ENCODE peak calls at places on chromosomes 3 and 15, in five cellular contexts. One of them, this sample, is unnamed.

GRCh38 chr15:34318277-34319079 is 19.1 kb downstream of the SLC12A6 start:
- DNase-seq in H1: no peak
- DNase-seq in K562: peak; percentile 50
- DNase-seq in A549: peak; percentile 73
- DNase-seq in HepG2: peak; percentile 78
- DNase-seq in this sample: peak; percentile 78

GRCh38 chr15:96414875-96415274 is 84.4 kb downstream of the NR2F2 start:
- DNase-seq in HepG2: no peak
- DNase-seq in A549: no peak
- DNase-seq in K562: no peak
- DNase-seq in H1: no peak
- DNase-seq in this sample: no peak

GRCh38 chr15:90599639-90600038 is 69.9 kb downstream of the CRTC3 start:
- DNase-seq in HepG2: no peak
- DNase-seq in K562: no peak
- DNase-seq in H1: no peak
- DNase-seq in A549: no peak
- DNase-seq in this sample: no peak

GRCh38 chr15:57312323-57313133 is 63.8 kb upstream of the CGNL1 start:
- DNase-seq in H1: no peak
- DNase-seq in HepG2: peak; percentile 50
- DNase-seq in K562: peak; percentile 41
- DNase-seq in A549: no peak
- DNase-seq in this sample: no peak

GRCh38 chr3:63061449-63061848 is 186.2 kb upstream of the CADPS start:
- DNase-seq in H1: no peak
- DNase-seq in HepG2: no peak
- DNase-seq in K562: no peak
- DNase-seq in A549: no peak
- DNase-seq in this sample: no peak

GRCh38 chr3:70244422-70244821 is 68.0 kb downstream of the MDFIC2 start:
- DNase-seq in K562: no peak
- DNase-seq in A549: no peak
- DNase-seq in HepG2: no peak
- DNase-seq in H1: no peak
- DNase-seq in this sample: no peak

GRCh38 chr3:13872451-13872850 is 7.4 kb downstream of the WNT7A start:
- DNase-seq in H1: no peak
- DNase-seq in HepG2: no peak
- DNase-seq in A549: no peak
- DNase-seq in K562: no peak
- DNase-seq in this sample: no peak

GRCh38 chr3:52041118-52041847 is 15.1 kb downstream of the DUSP7 start:
- DNase-seq in HepG2: peak; percentile 38
- DNase-seq in H1: no peak
- DNase-seq in A549: no peak
- DNase-seq in K562: peak; percentile 17
- DNase-seq in this sample: no peak

GRCh38 chr3:169759256-169759655 is 5.6 kb downstream of the TERC start:
- DNase-seq in K562: no peak
- DNase-seq in A549: no peak
- DNase-seq in H1: no peak
- DNase-seq in HepG2: no peak
- DNase-seq in this sample: peak; percentile 57

GRCh38 chr15:39580630-39581500 is at the start of gene THBS1:
- DNase-seq in HepG2: peak; percentile 81
- DNase-seq in K562: peak; percentile 59
- DNase-seq in H1: peak; percentile 88
- DNase-seq in A549: peak; percentile 84
- DNase-seq in this sample: peak; percentile 98

GRCh38 chr15:60583946-60584345 is 105.0 kb upstream of the ICE2 start:
- DNase-seq in HepG2: peak; percentile 62
- DNase-seq in H1: no peak
- DNase-seq in A549: peak; percentile 13
- DNase-seq in K562: no peak
- DNase-seq in this sample: no peak
- H3K4me2 ChIP-seq in HepG2: peak overlapping the region; percentile 22
- H3K4me2 ChIP-seq in H1: no peak overlapping the region
- H3K4me2 ChIP-seq in A549: no peak overlapping the region
- H3K4me2 ChIP-seq in K562: no peak overlapping the region
- H3K4me2 ChIP-seq in this sample: no peak overlapping the region

GRCh38 chr3:172766718-172767405 is 16.3 kb downstream of the ECT2 start:
- DNase-seq in HepG2: no peak
- DNase-seq in A549: no peak
- DNase-seq in K562: no peak
- DNase-seq in H1: no peak
- DNase-seq in this sample: no peak

GRCh38 chr3:172771672-172772071 is 21.1 kb downstream of the ECT2 start:
- DNase-seq in A549: no peak
- DNase-seq in K562: no peak
- DNase-seq in H1: no peak
- DNase-seq in HepG2: no peak
- DNase-seq in this sample: no peak

GRCh38 chr3:172766241-172766640 is 15.7 kb downstream of the ECT2 start:
- DNase-seq in H1: no peak
- DNase-seq in K562: no peak
- DNase-seq in A549: no peak
- DNase-seq in HepG2: no peak
- DNase-seq in this sample: no peak

GRCh38 chr3:172776049-172776717 is 25.7 kb downstream of the ECT2 start:
- DNase-seq in H1: no peak
- DNase-seq in K562: no peak
- DNase-seq in A549: no peak
- DNase-seq in HepG2: no peak
- DNase-seq in this sample: no peak

DNA sequence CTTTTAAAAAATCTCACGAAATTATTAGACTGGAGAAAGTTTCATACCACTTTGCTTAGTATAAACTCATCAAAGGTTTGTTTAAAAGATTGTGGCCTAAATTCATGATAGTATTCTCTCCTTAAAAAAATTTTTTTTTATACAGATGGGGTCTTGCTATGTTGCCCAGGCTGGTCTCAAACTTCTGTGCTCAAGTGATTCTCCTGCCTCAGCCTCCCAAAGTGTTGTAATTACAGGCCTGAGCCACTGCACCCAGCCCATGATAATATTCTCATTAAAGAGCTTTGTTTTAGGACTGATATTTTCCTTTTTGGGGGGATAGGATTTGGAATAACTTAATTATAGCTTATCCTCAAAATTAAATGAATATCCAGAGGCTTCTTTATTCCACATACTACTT is 19.9 kb downstream of the ECT2 start:
- DNase-seq in A549: no peak
- DNase-seq in H1: no peak
- DNase-seq in HepG2: no peak
- DNase-seq in K562: no peak
- DNase-seq in this sample: no peak
- TF ChIP-seq JUN in A549: no peak
- TF ChIP-seq JUN in H1: no peak
- TF ChIP-seq JUN in HepG2: no peak
- TF ChIP-seq JUN in K562: no peak
- TF ChIP-seq JUN in this sample: no peak

GRCh38 chr15:81327526-81327925 is 3.6 kb upstream of the STARD5 start:
- DNase-seq in A549: no peak
- DNase-seq in H1: no peak
- DNase-seq in HepG2: no peak
- DNase-seq in K562: no peak
- DNase-seq in this sample: no peak
- H3K4me2 ChIP-seq in A549: no peak overlapping the region
- H3K4me2 ChIP-seq in H1: no peak overlapping the region
- H3K4me2 ChIP-seq in HepG2: no peak overlapping the region
- H3K4me2 ChIP-seq in K562: no peak overlapping the region
- H3K4me2 ChIP-seq in this sample: no peak overlapping the region

GRCh38 chr3:109254760-109255159 is 61.6 kb downstream of the DPPA2 start:
- DNase-seq in K562: no peak
- DNase-seq in A549: no peak
- DNase-seq in HepG2: no peak
- DNase-seq in H1: no peak
- DNase-seq in this sample: no peak

GRCh38 chr3:109257269-109257668 is 59.0 kb downstream of the DPPA2 start:
- DNase-seq in A549: no peak
- DNase-seq in H1: no peak
- DNase-seq in HepG2: no peak
- DNase-seq in K562: no peak
- DNase-seq in this sample: peak; percentile 50
- TF ChIP-seq JUN in A549: no peak
- TF ChIP-seq JUN in H1: no peak
- TF ChIP-seq JUN in HepG2: no peak
- TF ChIP-seq JUN in K562: no peak
- TF ChIP-seq JUN in this sample: peak; percentile 9

GRCh38 chr15:60396560-60396963 is 1.2 kb downstream of the ANXA2 start:
- DNase-seq in HepG2: no peak
- DNase-seq in A549: peak; percentile 80
- DNase-seq in H1: no peak
- DNase-seq in K562: no peak
- DNase-seq in this sample: no peak
- H3K4me2 ChIP-seq in HepG2: no peak overlapping the region
- H3K4me2 ChIP-seq in A549: peak overlapping the region; percentile 94
- H3K4me2 ChIP-seq in H1: peak overlapping the region; percentile 95
- H3K4me2 ChIP-seq in K562: peak overlapping the region; percentile 98
- H3K4me2 ChIP-seq in this sample: peak overlapping the region; percentile 96

DNA sequence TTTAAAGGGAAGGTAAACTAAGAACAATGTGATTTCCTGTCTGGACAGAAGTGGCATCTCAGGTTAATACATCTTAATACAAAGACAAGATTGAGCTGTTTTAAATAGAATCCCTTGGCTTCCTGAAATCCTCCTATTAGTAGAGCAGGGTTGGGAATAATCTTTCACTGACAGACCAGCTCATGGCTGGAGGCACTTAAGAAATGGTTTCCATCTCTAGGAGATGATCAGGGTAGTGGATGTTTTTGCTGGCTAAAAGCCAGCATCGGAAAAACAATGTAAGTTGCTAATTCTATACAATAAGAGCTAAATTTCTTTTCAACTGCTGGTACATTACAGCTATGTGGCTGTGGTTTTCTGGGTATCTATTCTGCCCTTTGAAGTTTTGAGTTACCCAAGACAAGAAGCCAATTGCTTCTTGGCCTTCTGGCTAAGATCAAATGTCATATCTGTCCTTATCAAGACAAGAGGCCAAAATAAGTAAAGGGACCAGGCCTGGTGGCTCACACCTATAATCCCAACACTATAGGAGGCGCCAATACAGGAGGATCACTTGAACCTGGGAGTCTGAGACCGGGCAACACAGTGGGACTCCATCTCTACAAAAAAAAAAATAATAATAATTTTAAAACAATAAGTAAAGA is 49.6 kb downstream of the SHQ1 start:
- DNase-seq in H1: no peak
- DNase-seq in A549: no peak
- DNase-seq in K562: no peak
- DNase-seq in HepG2: no peak
- DNase-seq in this sample: peak; percentile 78
- TF ChIP-seq JUN in H1: no peak
- TF ChIP-seq JUN in A549: no peak
- TF ChIP-seq JUN in K562: no peak
- TF ChIP-seq JUN in HepG2: no peak
- TF ChIP-seq JUN in this sample: no peak